ENCODE peak calls at places on chromosomes 3 and 15, in five cellular contexts. One of them, this sample, is unnamed.

GRCh38 chr15:25182736-25183445 is 228.1 kb downstream of the SNRPN start:
- DNase-seq in SJCRH30: no peak
- DNase-seq in AG04450: no peak
- DNase-seq in prostate gland: no peak
- DNase-seq in astrocyte: no peak
- DNase-seq in this sample: no peak

GRCh38 chr3:183953471-183954070 is 64.1 kb downstream of the ABCC5 start:
- DNase-seq in prostate gland: no peak
- DNase-seq in SJCRH30: no peak
- DNase-seq in AG04450: no peak
- DNase-seq in astrocyte: no peak
- DNase-seq in this sample: no peak

GRCh38 chr3:161409069-161409468 is 37.8 kb upstream of the SPTSSB start:
- DNase-seq in prostate gland: no peak
- DNase-seq in SJCRH30: peak; percentile 12
- DNase-seq in AG04450: no peak
- DNase-seq in astrocyte: no peak
- DNase-seq in this sample: no peak

GRCh38 chr15:90667063-90667754 is 49.9 kb upstream of the BLM start:
- DNase-seq in AG04450: no peak
- DNase-seq in SJCRH30: no peak
- DNase-seq in astrocyte: no peak
- DNase-seq in prostate gland: no peak
- DNase-seq in this sample: no peak

GRCh38 chr3:195226445-195226844 is 44.5 kb downstream of the XXYLT1 start:
- DNase-seq in astrocyte: no peak
- DNase-seq in prostate gland: no peak
- DNase-seq in SJCRH30: no peak
- DNase-seq in AG04450: no peak
- DNase-seq in this sample: no peak

GRCh38 chr3:155646128-155646527 is 98.7 kb downstream of the PLCH1 start:
- DNase-seq in prostate gland: no peak
- DNase-seq in astrocyte: no peak
- DNase-seq in AG04450: no peak
- DNase-seq in SJCRH30: no peak
- DNase-seq in this sample: no peak

GRCh38 chr3:193665370-193665989 is 72.5 kb downstream of the OPA1 start:
- DNase-seq in AG04450: peak; percentile 4
- DNase-seq in astrocyte: peak; percentile 19
- DNase-seq in prostate gland: no peak
- DNase-seq in SJCRH30: no peak
- DNase-seq in this sample: no peak

GRCh38 chr3:134427400-134428111 is 53.3 kb upstream of the AMOTL2 start:
- DNase-seq in AG04450: peak; percentile 99
- DNase-seq in astrocyte: peak; percentile 100
- DNase-seq in prostate gland: no peak
- DNase-seq in SJCRH30: peak; percentile 74
- DNase-seq in this sample: no peak

GRCh38 chr3:42009456-42009855 is 47.6 kb upstream of the ULK4 start:
- DNase-seq in astrocyte: no peak
- DNase-seq in SJCRH30: no peak
- DNase-seq in prostate gland: no peak
- DNase-seq in AG04450: no peak
- DNase-seq in this sample: no peak

GRCh38 chr3:8629151-8630021 is 15.2 kb downstream of the SSUH2 start:
- DNase-seq in SJCRH30: peak; percentile 85
- DNase-seq in prostate gland: no peak
- DNase-seq in astrocyte: peak; percentile 93
- DNase-seq in AG04450: peak; percentile 30
- DNase-seq in this sample: no peak

GRCh38 chr3:118165413-118165812 is 869.2 kb downstream of the IGSF11 start:
- DNase-seq in SJCRH30: no peak
- DNase-seq in astrocyte: no peak
- DNase-seq in AG04450: no peak
- DNase-seq in prostate gland: no peak
- DNase-seq in this sample: no peak

GRCh38 chr3:123373535-123373987 is 75.3 kb downstream of the ADCY5 start:
- DNase-seq in SJCRH30: no peak
- DNase-seq in prostate gland: no peak
- DNase-seq in astrocyte: no peak
- DNase-seq in AG04450: no peak
- DNase-seq in this sample: no peak

GRCh38 chr3:190173426-190173825 is 52.7 kb upstream of the P3H2 start:
- DNase-seq in SJCRH30: no peak
- DNase-seq in prostate gland: no peak
- DNase-seq in astrocyte: no peak
- DNase-seq in AG04450: no peak
- DNase-seq in this sample: no peak

GRCh38 chr15:75171408-75171807 is 30.3 kb upstream of the C15orf39 start:
- DNase-seq in prostate gland: no peak
- DNase-seq in AG04450: peak; percentile 38
- DNase-seq in SJCRH30: no peak
- DNase-seq in astrocyte: peak; percentile 89
- DNase-seq in this sample: no peak

GRCh38 chr15:51878446-51879386 is 49.3 kb downstream of the TMOD3 start:
- DNase-seq in SJCRH30: no peak
- DNase-seq in astrocyte: peak; percentile 62
- DNase-seq in prostate gland: no peak
- DNase-seq in AG04450: no peak
- DNase-seq in this sample: no peak

GRCh38 chr3:22319446-22319845 is 568.4 kb upstream of the ZNF385D start:
- DNase-seq in astrocyte: peak; percentile 2
- DNase-seq in prostate gland: no peak
- DNase-seq in SJCRH30: no peak
- DNase-seq in AG04450: no peak
- DNase-seq in this sample: no peak

GRCh38 chr15:72389231-72389630 is 8.9 kb upstream of the TMEM202 start:
- DNase-seq in SJCRH30: no peak
- DNase-seq in astrocyte: peak; percentile 39
- DNase-seq in prostate gland: peak; percentile 68
- DNase-seq in AG04450: no peak
- DNase-seq in this sample: no peak

GRCh38 chr3:189710620-189711388 is 79.6 kb downstream of the TP63 start:
- DNase-seq in prostate gland: peak; percentile 41
- DNase-seq in SJCRH30: peak; percentile 26
- DNase-seq in astrocyte: peak; percentile 99
- DNase-seq in AG04450: peak; percentile 94
- DNase-seq in this sample: no peak

GRCh38 chr3:14244521-14244920 is 65.9 kb downstream of the LSM3 start:
- DNase-seq in astrocyte: no peak
- DNase-seq in AG04450: no peak
- DNase-seq in prostate gland: no peak
- DNase-seq in SJCRH30: no peak
- DNase-seq in this sample: no peak

GRCh38 chr15:88450125-88450798 is 16.9 kb downstream of the MRPL46 start:
- DNase-seq in SJCRH30: peak; percentile 73
- DNase-seq in astrocyte: peak; percentile 44
- DNase-seq in AG04450: peak; percentile 26
- DNase-seq in prostate gland: peak; percentile 27
- DNase-seq in this sample: peak; percentile 16

GRCh38 chr15:77542491-77543001 is 90.2 kb downstream of the LINGO1 start:
- DNase-seq in SJCRH30: no peak
- DNase-seq in AG04450: no peak
- DNase-seq in prostate gland: no peak
- DNase-seq in astrocyte: peak; percentile 20
- DNase-seq in this sample: no peak

GRCh38 chr15:75358771-75359536 is 9.5 kb downstream of the MAN2C1 start:
- DNase-seq in prostate gland: no peak
- DNase-seq in AG04450: no peak
- DNase-seq in SJCRH30: no peak
- DNase-seq in astrocyte: no peak
- DNase-seq in this sample: no peak

GRCh38 chr3:72041531-72041930 is 256.6 kb upstream of the PROK2 start:
- DNase-seq in astrocyte: no peak
- DNase-seq in SJCRH30: no peak
- DNase-seq in AG04450: no peak
- DNase-seq in prostate gland: peak; percentile 25
- DNase-seq in this sample: peak; percentile 28

GRCh38 chr15:89936051-89936792 is 23.5 kb upstream of the ARPIN start:
- DNase-seq in astrocyte: no peak
- DNase-seq in AG04450: no peak
- DNase-seq in SJCRH30: no peak
- DNase-seq in prostate gland: no peak
- DNase-seq in this sample: no peak

GRCh38 chr15:51267047-51267713 is 71.2 kb downstream of the CYP19A1 start:
- DNase-seq in astrocyte: no peak
- DNase-seq in prostate gland: no peak
- DNase-seq in SJCRH30: no peak
- DNase-seq in AG04450: no peak
- DNase-seq in this sample: no peak

GRCh38 chr3:127711021-127711420 is 38.3 kb downstream of the ABTB1 start:
- DNase-seq in AG04450: no peak
- DNase-seq in SJCRH30: no peak
- DNase-seq in astrocyte: no peak
- DNase-seq in prostate gland: no peak
- DNase-seq in this sample: no peak

GRCh38 chr3:102576651-102577050 is 141.8 kb downstream of the ZPLD1 start:
- DNase-seq in prostate gland: no peak
- DNase-seq in AG04450: no peak
- DNase-seq in SJCRH30: no peak
- DNase-seq in astrocyte: no peak
- DNase-seq in this sample: no peak
- H3K27ac ChIP-seq in prostate gland: peak overlapping the region; percentile 3
- H3K27ac ChIP-seq in AG04450: no peak overlapping the region
- H3K27ac ChIP-seq in SJCRH30: no peak overlapping the region
- H3K27ac ChIP-seq in astrocyte: no peak overlapping the region
- H3K27ac ChIP-seq in this sample: no peak overlapping the region

GRCh38 chr3:30421261-30421660 is 185.1 kb upstream of the TGFBR2 start:
- DNase-seq in prostate gland: no peak
- DNase-seq in astrocyte: peak; percentile 45
- DNase-seq in AG04450: peak; percentile 27
- DNase-seq in SJCRH30: no peak
- DNase-seq in this sample: no peak

GRCh38 chr3:30428251-30428650 is 178.2 kb upstream of the TGFBR2 start:
- DNase-seq in prostate gland: no peak
- DNase-seq in AG04450: no peak
- DNase-seq in astrocyte: peak; percentile 88
- DNase-seq in SJCRH30: no peak
- DNase-seq in this sample: no peak

GRCh38 chr3:30426319-30426993 is 179.9 kb upstream of the TGFBR2 start:
- DNase-seq in prostate gland: peak; percentile 17
- DNase-seq in astrocyte: peak; percentile 77
- DNase-seq in AG04450: no peak
- DNase-seq in SJCRH30: no peak
- DNase-seq in this sample: no peak
- H3K27ac ChIP-seq in prostate gland: no peak overlapping the region
- H3K27ac ChIP-seq in astrocyte: no peak overlapping the region
- H3K27ac ChIP-seq in AG04450: no peak overlapping the region
- H3K27ac ChIP-seq in SJCRH30: no peak overlapping the region
- H3K27ac ChIP-seq in this sample: no peak overlapping the region

GRCh38 chr3:45773714-45774449 is 22.5 kb downstream of the SLC6A20 start:
- DNase-seq in prostate gland: no peak
- DNase-seq in AG04450: no peak
- DNase-seq in SJCRH30: no peak
- DNase-seq in astrocyte: no peak
- DNase-seq in this sample: no peak

GRCh38 chr3:45776291-45776576 is 20.1 kb downstream of the SLC6A20 start:
- DNase-seq in SJCRH30: no peak
- DNase-seq in AG04450: no peak
- DNase-seq in astrocyte: no peak
- DNase-seq in prostate gland: no peak
- DNase-seq in this sample: no peak

GRCh38 chr3:45775571-45776290 is 20.6 kb downstream of the SLC6A20 start:
- DNase-seq in astrocyte: no peak
- DNase-seq in AG04450: no peak
- DNase-seq in SJCRH30: no peak
- DNase-seq in prostate gland: no peak
- DNase-seq in this sample: no peak

GRCh38 chr3:45776611-45777010 is 19.7 kb downstream of the SLC6A20 start:
- DNase-seq in prostate gland: no peak
- DNase-seq in AG04450: no peak
- DNase-seq in SJCRH30: peak; percentile 86
- DNase-seq in astrocyte: no peak
- DNase-seq in this sample: no peak

DNA sequence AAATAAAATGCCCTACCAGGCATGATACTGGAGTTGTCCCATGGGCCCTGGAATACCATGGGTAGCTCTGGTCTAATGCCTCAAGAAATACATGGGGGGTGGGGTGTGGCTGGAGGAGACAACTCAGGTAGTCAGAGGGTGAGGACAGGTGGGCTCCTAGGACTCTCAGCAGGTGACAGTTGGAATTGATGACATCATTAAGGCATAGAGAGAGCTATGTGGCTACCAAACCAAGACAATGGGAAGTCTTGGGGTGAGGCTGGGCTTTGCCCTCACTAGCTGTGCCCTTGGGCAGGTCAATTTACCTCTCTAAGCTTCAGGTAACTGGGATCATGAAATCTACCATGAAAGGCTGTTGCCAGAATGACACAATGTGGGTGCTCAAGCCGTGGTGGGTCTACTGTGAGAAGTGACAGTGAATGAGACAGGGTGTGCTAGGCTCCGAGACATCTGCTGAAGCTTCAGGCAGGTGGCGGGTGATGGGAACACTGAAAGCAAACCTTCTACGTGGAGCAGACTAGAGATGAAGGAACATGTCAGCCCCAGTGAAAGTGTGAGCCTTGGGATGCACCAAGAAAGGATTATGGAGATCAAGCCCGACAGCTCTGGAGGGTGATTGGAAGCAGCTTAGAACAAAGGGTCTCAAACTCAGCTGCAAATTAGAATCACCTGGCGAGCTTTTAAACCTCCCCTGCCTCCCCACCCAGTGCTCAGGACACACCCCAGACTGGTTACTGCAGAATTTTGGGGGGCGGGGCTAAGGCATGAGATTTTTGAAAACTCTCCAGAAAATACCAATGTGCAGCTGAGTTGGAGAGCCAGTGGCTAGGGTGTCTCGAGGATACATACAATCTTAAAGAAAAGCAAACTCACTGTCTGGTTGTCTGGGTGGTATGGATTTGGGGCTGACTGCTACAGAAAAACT is 21.5 kb downstream of the SLC6A20 start:
- DNase-seq in astrocyte: no peak
- DNase-seq in AG04450: no peak
- DNase-seq in prostate gland: no peak
- DNase-seq in SJCRH30: no peak
- DNase-seq in this sample: no peak
- H3K27ac ChIP-seq in astrocyte: no peak overlapping the region
- H3K27ac ChIP-seq in AG04450: no peak overlapping the region
- H3K27ac ChIP-seq in prostate gland: no peak overlapping the region
- H3K27ac ChIP-seq in SJCRH30: no peak overlapping the region
- H3K27ac ChIP-seq in this sample: no peak overlapping the region

DNA sequence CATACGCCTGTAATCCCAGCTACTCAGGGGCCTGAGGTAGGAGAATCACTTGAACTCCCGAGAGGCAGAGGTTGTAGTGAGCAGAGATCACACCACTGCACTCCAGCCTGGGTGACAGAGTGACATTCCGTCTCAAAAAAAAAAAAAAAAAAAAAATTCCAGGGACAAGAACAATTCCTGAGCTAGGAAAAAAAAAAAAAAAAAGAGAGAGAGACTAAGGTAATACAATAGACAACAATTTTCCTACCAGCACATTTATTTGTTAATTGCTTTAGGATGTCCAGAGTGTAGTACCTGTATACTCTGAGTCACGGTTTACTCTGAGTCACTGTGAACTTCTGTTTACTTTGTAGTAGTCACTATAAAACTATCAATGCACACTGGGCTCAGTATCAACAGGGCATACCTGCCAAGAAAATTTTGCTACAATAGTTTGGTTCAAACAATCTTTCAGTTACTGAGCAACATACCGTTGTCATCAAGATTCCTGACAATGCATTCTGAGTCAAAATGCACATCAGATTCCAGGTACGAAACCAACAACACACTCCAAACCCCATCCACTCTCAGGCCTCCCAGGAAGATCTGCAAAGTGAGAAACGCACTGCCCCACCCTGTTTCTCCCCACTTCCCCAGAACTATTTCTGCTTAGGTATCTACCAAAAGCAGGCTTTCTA is 28.3 kb downstream of the IGF2BP2 start:
- DNase-seq in AG04450: no peak
- DNase-seq in astrocyte: peak; percentile 84
- DNase-seq in prostate gland: peak; percentile 82
- DNase-seq in SJCRH30: no peak
- DNase-seq in this sample: no peak
- H3K27ac ChIP-seq in AG04450: no peak overlapping the region
- H3K27ac ChIP-seq in astrocyte: peak overlapping the region; percentile 64
- H3K27ac ChIP-seq in prostate gland: no peak overlapping the region
- H3K27ac ChIP-seq in SJCRH30: no peak overlapping the region
- H3K27ac ChIP-seq in this sample: no peak overlapping the region

This sample was measured in caudate nucleus.